ENCODE peak calls at places on chromosomes 16 and 17, in ten cellular contexts. C is ovary; T is left ventricle myocardium inferior; Z is CD8-positive, alpha-beta memory T cell; B is Panc1; N is neuronal stem cell; L is neural progenitor cell; M is right lobe of liver; F is OCI-LY7; O is cardiac muscle cell. X is an unnamed sample. For H3K9me3, the result is how much of the 10 kb centered on the place peaks cover.

GRCh38 chr16:55526448-55526847 is 17.6 kb downstream of the LPCAT2 start:
- DNase-seq in T (no peak), O (no peak), Z (no peak), B (no peak), C (no peak), L (no peak), F (no peak), N (no peak), M (no peak), X (no peak)

GRCh38 chr17:59329558-59330313 is 1.7 kb upstream of the YPEL2 start:
- DNase-seq in T (peak), L (peak), M (peak), N (peak), Z (peak), C (peak), O (peak), B (no peak), F (peak), X (peak)

GRCh38 chr16:24736758-24737157 is 7.3 kb downstream of the TNRC6A start:
- DNase-seq in Z (no peak), M (no peak), C (no peak), L (no peak), F (no peak), N (no peak), O (no peak), B (no peak), T (no peak), X (no peak)

GRCh38 chr17:63078707-63079106 is 112.7 kb downstream of the TANC2 start:
- DNase-seq in M (no peak), Z (no peak), F (no peak), L (no peak), C (no peak), O (no peak), N (no peak), B (no peak), T (no peak), X (no peak)

GRCh38 chr17:57356722-57357391 is 100.5 kb downstream of the MSI2 start:
- DNase-seq in L (peak), B (no peak), M (no peak), N (peak), Z (no peak), C (no peak), T (no peak), O (no peak), F (peak), X (no peak)

GRCh38 chr17:80539022-80539421 is 5.6 kb upstream of the RPTOR start:
- DNase-seq in L (peak), T (no peak), N (no peak), B (no peak), O (no peak), Z (no peak), M (no peak), C (no peak), F (peak), X (no peak)

GRCh38 chr17:65438708-65439294 is 122.6 kb downstream of the AXIN2 start:
- DNase-seq in C (no peak), O (peak), Z (no peak), N (no peak), T (no peak), F (no peak), L (no peak), M (no peak), B (no peak), X (no peak)

GRCh38 chr17:14779236-14779635 is 478.4 kb downstream of the HS3ST3B1 start:
- DNase-seq in C (no peak), F (no peak), L (no peak), B (no peak), M (no peak), O (no peak), Z (no peak), N (no peak), T (no peak), X (no peak)

GRCh38 chr17:42072323-42073187 is 22.2 kb upstream of the C17orf113 start:
- DNase-seq in Z (no peak), C (no peak), T (no peak), F (peak), O (peak), N (no peak), M (peak), B (no peak), L (peak), X (no peak)

GRCh38 chr17:47204722-47205418 is 4.3 kb upstream of the MYL4 start:
- DNase-seq in M (no peak), Z (no peak), O (no peak), B (no peak), N (no peak), C (no peak), F (peak), T (peak), L (no peak), X (no peak)

GRCh38 chr17:17303847-17304490 is 796 bp downstream of the NT5M start:
- DNase-seq in N (no peak), O (no peak), T (no peak), M (no peak), L (no peak), F (no peak), C (no peak), Z (no peak), B (no peak), X (no peak)

GRCh38 chr16:76661691-76662090 is 384.5 kb downstream of the CNTNAP4 start:
- DNase-seq in C (no peak), N (no peak), F (no peak), B (no peak), L (no peak), M (no peak), T (no peak), O (no peak), Z (no peak), X (no peak)

GRCh38 chr17:63538693-63539595 is 11.3 kb upstream of the DCAF7 start:
- DNase-seq in C (no peak), Z (no peak), T (no peak), L (no peak), B (no peak), F (no peak), O (no peak), N (no peak), M (no peak), X (no peak)

GRCh38 chr17:60094754-60095153 is 16.0 kb upstream of the HEATR6 start:
- DNase-seq in N (no peak), T (no peak), F (peak), O (no peak), B (no peak), L (no peak), C (no peak), Z (no peak), M (no peak), X (no peak)

GRCh38 chr16:13645525-13645924 is 274.4 kb upstream of the ERCC4 start:
- DNase-seq in T (no peak), M (no peak), O (no peak), N (no peak), F (no peak), L (no peak), Z (no peak), C (no peak), B (no peak), X (no peak)

GRCh38 chr17:40106760-40107265 is 6.4 kb upstream of the NR1D1 start:
- DNase-seq in C (peak), B (no peak), T (peak), N (no peak), O (no peak), Z (no peak), F (no peak), L (peak), M (no peak), X (no peak)

GRCh38 chr16:12188674-12189249 is 212.2 kb downstream of the SNX29 start:
- DNase-seq in Z (no peak), T (no peak), C (no peak), F (no peak), N (no peak), L (no peak), O (no peak), M (no peak), B (no peak), X (no peak)

GRCh38 chr17:57965521-57966160 is 10.4 kb upstream of the CUEDC1 start:
- DNase-seq in N (no peak), F (no peak), M (no peak), O (no peak), B (no peak), C (no peak), L (no peak), Z (no peak), T (no peak), X (no peak)

GRCh38 chr16:11090947-11091785 is 146.8 kb downstream of the CLEC16A start:
- DNase-seq in B (no peak), C (no peak), Z (no peak), M (no peak), L (no peak), F (no peak), T (no peak), N (no peak), O (no peak), X (no peak)

GRCh38 chr17:48246623-48247022 is 139.1 kb downstream of the SNX11 start:
- DNase-seq in C (no peak), M (no peak), B (no peak), Z (no peak), O (no peak), T (no peak), L (no peak), F (no peak), N (no peak), X (no peak)

GRCh38 chr16:30065943-30066881 is 652 bp downstream of the ALDOA start:
- DNase-seq in B (no peak), Z (no peak), C (peak), F (peak), L (peak), T (no peak), N (no peak), O (peak), M (no peak), X (no peak)

GRCh38 chr16:86733526-86734254 is 155.3 kb downstream of the FOXL1 start:
- DNase-seq in C (no peak), F (no peak), L (peak), T (no peak), O (no peak), M (no peak), Z (no peak), N (no peak), B (no peak), X (no peak)

GRCh38 chr17:67111327-67111726 is 67.0 kb downstream of the CACNG1 start:
- DNase-seq in C (no peak), F (no peak), O (no peak), Z (no peak), B (no peak), T (no peak), N (no peak), L (no peak), M (no peak), X (no peak)

GRCh38 chr16:66930189-66930588 is 4.0 kb downstream of the CIAO2B start:
- DNase-seq in O (peak), N (no peak), C (no peak), L (no peak), Z (no peak), B (no peak), F (no peak), M (peak), T (no peak), X (no peak)

GRCh38 chr17:15436399-15437369 is 30.7 kb downstream of the CDRT4 start:
- DNase-seq in M (peak), C (peak), Z (no peak), N (no peak), T (peak), F (peak), B (no peak), L (no peak), O (no peak), X (no peak)

GRCh38 chr16:11630230-11631056 is 37.8 kb upstream of the SNN start:
- DNase-seq in O (no peak), L (no peak), F (no peak), M (no peak), Z (no peak), B (no peak), N (no peak), C (no peak), T (no peak), X (no peak)

GRCh38 chr16:76214856-76215255 is 62.3 kb upstream of the CNTNAP4 start:
- DNase-seq in T (no peak), M (no peak), N (no peak), Z (no peak), C (no peak), F (no peak), O (no peak), B (no peak), L (no peak), X (no peak)

GRCh38 chr17:77620282-77620681 is 338.2 kb upstream of the TNRC6C start:
- DNase-seq in N (no peak), O (no peak), L (no peak), T (no peak), Z (no peak), C (no peak), B (no peak), F (no peak), M (no peak), X (no peak)

GRCh38 chr17:62671553-62671952 is 44.1 kb downstream of the MRC2 start:
- DNase-seq in Z (no peak), T (no peak), C (no peak), L (no peak), O (no peak), N (no peak), F (no peak), B (no peak), M (no peak), X (no peak)

GRCh38 chr17:21688293-21688949 is 3.9 kb upstream of the KCNJ18 start:
- DNase-seq in Z (no peak), F (no peak), B (no peak), T (no peak), N (no peak), M (no peak), O (no peak), L (no peak), C (no peak), X (no peak)
- H3K9me3 ChIP-seq in Z (under half), F (under half), B (under half), T (under half), N (under half), M (under half), O (under half), L (under half), C (under half), X (under half)

GRCh38 chr16:35480361-35480760 is 2020.9 kb downstream of the TP53TG3F start:
- DNase-seq in B (no peak), Z (no peak), F (no peak), C (no peak), T (no peak), O (no peak), M (no peak), L (no peak), N (no peak), X (no peak)

GRCh38 chr16:35480988-35481387 is 2021.6 kb downstream of the TP53TG3F start:
- DNase-seq in O (no peak), F (no peak), M (no peak), T (no peak), C (no peak), Z (no peak), L (no peak), B (no peak), N (no peak), X (no peak)

DNA sequence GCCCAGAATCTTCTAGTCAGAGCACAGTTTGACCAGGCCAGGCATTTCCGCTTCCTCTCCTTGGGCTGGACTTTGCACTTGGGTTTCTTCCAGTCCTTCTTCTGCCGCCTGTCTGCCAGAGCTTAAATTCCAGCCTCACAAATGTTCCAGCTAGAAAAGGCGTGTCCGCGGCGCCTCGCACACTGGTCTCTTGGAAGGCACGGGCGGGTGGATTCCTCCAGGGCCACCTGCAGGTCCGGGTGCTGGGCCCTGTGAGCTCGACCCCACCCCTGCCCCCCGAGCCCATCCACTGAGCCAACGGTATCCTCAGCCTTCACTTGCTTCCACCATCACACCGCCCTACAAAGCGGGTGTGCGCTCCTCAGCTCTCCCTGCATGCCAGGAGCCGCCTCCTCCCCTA is 2026.5 kb downstream of the TP53TG3F start:
- DNase-seq in Z (no peak), O (no peak), C (no peak), L (no peak), N (no peak), B (no peak), F (no peak), T (no peak), M (no peak), X (no peak)
- H3K9me3 ChIP-seq in Z (under half), O (under half), C (under half), L (under half), N (under half), B (under half), F (under half), T (under half), M (under half), X (under half)

DNA sequence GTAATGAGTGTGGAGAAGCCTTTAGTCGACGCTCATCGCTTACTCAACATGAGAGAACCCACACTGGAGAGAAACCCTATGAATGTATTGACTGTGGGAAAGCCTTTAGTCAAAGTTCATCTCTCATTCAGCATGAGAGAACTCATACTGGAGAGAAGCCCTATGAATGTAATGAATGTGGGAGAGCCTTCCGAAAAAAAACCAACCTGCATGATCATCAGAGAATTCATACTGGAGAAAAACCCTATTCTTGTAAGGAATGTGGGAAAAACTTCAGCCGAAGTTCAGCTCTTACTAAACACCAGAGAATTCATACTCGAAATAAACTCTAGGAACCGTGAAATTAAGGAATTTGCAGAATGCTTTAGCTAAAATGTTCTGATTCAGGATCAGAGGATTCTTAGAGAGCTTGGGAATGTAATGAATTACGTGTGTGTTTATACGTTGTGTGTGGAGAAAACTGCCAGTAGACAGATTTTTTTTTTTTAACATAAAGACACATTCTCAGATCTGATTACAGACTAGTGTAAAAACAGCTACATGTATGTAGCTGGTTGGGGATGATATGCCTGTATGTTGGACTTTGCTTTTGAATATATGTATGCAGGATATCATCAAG is 25.4 kb downstream of the ZFP90 start:
- DNase-seq in O (peak), T (no peak), C (no peak), N (no peak), F (peak), L (peak), B (no peak), M (no peak), Z (no peak), X (no peak)
- H3K9me3 ChIP-seq in O (under half), T (half or more), C (under half), N (half or more), F (half or more), L (half or more), B (half or more), M (under half), Z (half or more), X (under half)

DNA sequence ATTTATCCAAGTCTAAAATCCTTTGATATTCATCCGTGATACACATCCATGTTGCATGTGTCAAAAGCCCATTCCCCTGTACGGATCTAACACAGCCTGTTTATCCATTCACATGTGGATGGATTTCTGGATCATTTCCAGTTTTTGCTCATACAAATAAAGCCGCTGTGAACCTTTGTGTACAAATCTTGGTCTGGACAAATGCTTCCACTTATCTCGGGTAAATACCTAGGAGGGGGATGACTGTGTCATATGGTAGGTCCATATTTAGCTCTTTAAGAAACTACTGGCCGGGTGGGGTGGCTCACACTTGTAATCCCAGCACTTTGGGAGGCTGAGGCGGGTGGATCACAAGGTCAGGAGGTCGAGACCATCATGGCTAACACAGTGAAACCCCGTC is 6.3 kb upstream of the TBCD start:
- DNase-seq in O (no peak), F (no peak), B (no peak), T (no peak), C (no peak), L (no peak), M (no peak), Z (no peak), N (no peak), X (no peak)
- H3K9me3 ChIP-seq in O (under half), F (under half), B (under half), T (under half), C (under half), L (under half), M (under half), Z (under half), N (under half), X (under half)

GRCh38 chr17:29726721-29727252 is 104.1 kb upstream of the CORO6 start:
- DNase-seq in F (peak), T (no peak), C (no peak), Z (no peak), L (no peak), O (no peak), B (no peak), M (no peak), N (no peak), X (no peak)

GRCh38 chr17:29720471-29720990 is 97.8 kb upstream of the CORO6 start:
- DNase-seq in Z (no peak), N (no peak), M (no peak), O (no peak), L (no peak), F (no peak), B (no peak), T (no peak), C (no peak), X (no peak)

GRCh38 chr17:29722411-29723198 is 99.9 kb upstream of the CORO6 start:
- DNase-seq in B (no peak), C (peak), F (peak), L (no peak), T (no peak), O (peak), Z (peak), N (no peak), M (no peak), X (peak)

GRCh38 chr17:29719469-29719868 is 96.8 kb upstream of the CORO6 start:
- DNase-seq in L (no peak), T (no peak), O (no peak), Z (no peak), M (no peak), C (no peak), N (no peak), B (no peak), F (no peak), X (no peak)

DNA sequence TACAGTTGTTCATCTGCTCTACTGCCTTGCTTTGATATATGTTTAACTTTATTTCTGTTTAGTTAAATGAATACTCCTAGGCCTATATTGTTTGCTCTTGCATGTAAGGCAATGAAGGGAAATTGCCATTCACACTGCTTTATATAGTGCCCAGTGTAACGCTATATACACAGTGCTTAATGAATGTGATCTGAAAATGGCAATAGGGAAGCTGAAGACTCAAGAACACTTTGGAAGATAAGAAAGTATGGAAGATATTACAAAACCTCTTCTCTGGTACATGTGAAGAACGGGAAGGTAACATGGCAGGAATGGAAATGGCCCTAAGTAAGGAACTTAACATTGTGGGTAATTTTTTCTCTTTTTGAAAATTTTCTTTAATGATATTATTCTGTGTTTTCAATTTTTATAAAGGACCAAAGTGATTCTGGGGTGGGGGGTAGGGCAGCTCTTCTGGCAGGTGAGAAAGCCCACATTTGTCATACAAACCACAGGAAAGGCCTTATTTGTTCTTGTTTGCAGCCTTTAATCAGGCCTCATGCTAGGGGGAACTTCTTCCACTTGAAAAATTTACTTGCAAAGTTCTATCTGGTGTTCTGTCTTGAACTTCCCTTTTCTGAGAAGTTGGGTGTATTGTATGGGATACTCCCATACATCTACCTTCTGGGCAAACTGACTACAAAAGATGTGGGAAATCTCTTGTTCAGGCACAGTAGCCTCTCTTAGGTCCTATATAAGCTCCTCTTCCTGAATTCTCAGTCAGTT is 100.8 kb upstream of the CORO6 start:
- DNase-seq in T (no peak), C (no peak), B (no peak), F (peak), Z (no peak), M (no peak), N (no peak), L (no peak), O (no peak), X (no peak)
- H3K9me3 ChIP-seq in T (under half), C (under half), B (under half), F (under half), Z (under half), M (under half), N (under half), L (under half), O (under half), X (under half)